ENCODE peak calls at places on chromosomes 6 and 20, in ten cellular contexts. X is HS-5; Q is hypothalamus; U is heart right ventricle; A is SW480; Y is GM19239; S is pulmonary artery endothelial cell; V is activated B cell treated with CpG ODN at 0.5 μM for 24 hours; D is bronchial epithelial cell; W is activated naive CD8-positive, alpha-beta T cell treated with anti-CD3 and anti-CD28 coated beads, Interleukin-2, amount 50 U/mL, for 24 hours. K is an unnamed sample.

GRCh38 chr6:123211777-123212545 is 215.9 kb downstream of the CLVS2 start:
- DNase-seq in X (no peak), Q (no peak), U (no peak), A (no peak), Y (no peak), S (no peak), V (no peak), D (peak; percentile 81), W (no peak), K (no peak)

GRCh38 chr6:152380351-152380767 is 256.8 kb downstream of the SYNE1 start:
- DNase-seq in X (peak; percentile 43), Q (no peak), U (peak; percentile 36), A (peak; percentile 9), Y (no peak), S (peak; percentile 50), V (no peak), D (peak; percentile 71), W (no peak), K (peak; percentile 67)

GRCh38 chr6:38270367-38270766 is 369.4 kb downstream of the BTBD9 start:
- DNase-seq in X (no peak), Q (no peak), U (no peak), A (no peak), Y (no peak), S (no peak), V (no peak), D (no peak), W (no peak), K (no peak)

GRCh38 chr6:154561750-154562149 is 51.3 kb upstream of the CNKSR3 start:
- DNase-seq in X (no peak), Q (no peak), U (no peak), A (no peak), Y (no peak), S (no peak), V (no peak), D (no peak), W (no peak), K (no peak)

GRCh38 chr20:56409521-56409920 is 2.5 kb upstream of the CASS4 start:
- DNase-seq in X (no peak), Q (no peak), U (no peak), A (no peak), Y (no peak), S (no peak), V (no peak), D (no peak), W (no peak), K (no peak)

GRCh38 chr6:85756982-85757381 is 114.3 kb upstream of the SYNCRIP start:
- DNase-seq in X (peak; percentile 15), Q (no peak), U (no peak), A (peak; percentile 16), Y (no peak), S (no peak), V (no peak), D (peak; percentile 45), W (no peak), K (peak; percentile 5)

GRCh38 chr6:44025226-44025625 is 102.0 kb downstream of the MRPL14 start:
- DNase-seq in X (no peak), Q (no peak), U (no peak), A (no peak), Y (no peak), S (no peak), V (no peak), D (no peak), W (no peak), K (no peak)

GRCh38 chr6:144678844-144679243 is 393.7 kb downstream of the UTRN start:
- DNase-seq in X (no peak), Q (no peak), U (no peak), A (no peak), Y (no peak), S (peak; percentile 36), V (no peak), D (peak; percentile 12), W (no peak), K (no peak)

GRCh38 chr6:158057213-158057987 is 75.7 kb downstream of the SYNJ2 start:
- DNase-seq in X (peak; percentile 96), Q (no peak), U (no peak), A (peak; percentile 32), Y (no peak), S (peak; percentile 85), V (no peak), D (peak; percentile 98), W (peak; percentile 45), K (no peak)

GRCh38 chr6:98579089-98579488 is 255.3 kb upstream of the POU3F2 start:
- DNase-seq in X (peak; percentile 69), Q (no peak), U (no peak), A (no peak), Y (no peak), S (no peak), V (no peak), D (no peak), W (no peak), K (no peak)

GRCh38 chr20:4555188-4555893 is 166.4 kb upstream of the PRND start:
- DNase-seq in X (peak; percentile 74), Q (no peak), U (no peak), A (peak; percentile 49), Y (no peak), S (peak; percentile 65), V (no peak), D (peak; percentile 75), W (no peak), K (peak; percentile 67)

GRCh38 chr6:113065606-113066005 is 718.5 kb downstream of the RFPL4B start:
- DNase-seq in X (no peak), Q (no peak), U (peak; percentile 26), A (no peak), Y (no peak), S (no peak), V (no peak), D (no peak), W (no peak), K (no peak)

GRCh38 chr6:168525114-168525513 is 84.1 kb downstream of the SMOC2 start:
- DNase-seq in X (no peak), Q (no peak), U (no peak), A (no peak), Y (no peak), S (no peak), V (no peak), D (no peak), W (no peak), K (no peak)

GRCh38 chr20:54162378-54162777 is 11.4 kb downstream of the CYP24A1 start:
- DNase-seq in X (no peak), Q (no peak), U (no peak), A (no peak), Y (no peak), S (no peak), V (no peak), D (no peak), W (no peak), K (no peak)

GRCh38 chr20:2332711-2333110 is 36.9 kb downstream of the TGM3 start:
- DNase-seq in X (no peak), Q (no peak), U (no peak), A (no peak), Y (no peak), S (no peak), V (no peak), D (no peak), W (no peak), K (no peak)

GRCh38 chr6:89347825-89348224 is 4.7 kb downstream of the UBE2J1 start:
- DNase-seq in X (no peak), Q (no peak), U (peak; percentile 40), A (no peak), Y (no peak), S (no peak), V (no peak), D (peak; percentile 15), W (no peak), K (no peak)

GRCh38 chr20:6665621-6666345 is 101.7 kb upstream of the BMP2 start:
- DNase-seq in X (no peak), Q (no peak), U (no peak), A (no peak), Y (no peak), S (no peak), V (no peak), D (no peak), W (no peak), K (no peak)

GRCh38 chr6:48754631-48755030 is 643.6 kb upstream of the PTCHD4 start:
- DNase-seq in X (no peak), Q (no peak), U (no peak), A (no peak), Y (no peak), S (no peak), V (no peak), D (no peak), W (no peak), K (no peak)

GRCh38 chr6:84515082-84515481 is 249.3 kb downstream of the TBX18 start:
- DNase-seq in X (no peak), Q (no peak), U (no peak), A (no peak), Y (no peak), S (no peak), V (no peak), D (no peak), W (no peak), K (no peak)

GRCh38 chr6:121247386-121247785 is 86.9 kb downstream of the TBC1D32 start:
- DNase-seq in X (no peak), Q (no peak), U (no peak), A (no peak), Y (no peak), S (no peak), V (no peak), D (no peak), W (no peak), K (no peak)

GRCh38 chr6:97068211-97068610 is 143.7 kb downstream of the KLHL32 start:
- DNase-seq in X (no peak), Q (no peak), U (no peak), A (peak; percentile 13), Y (no peak), S (no peak), V (no peak), D (peak; percentile 33), W (peak; percentile 28), K (peak; percentile 14)

K was measured in glomerular endothelial cell.